ENCODE peak calls at places on chromosome 15, in four cellular contexts. T is H9, Y is IMR-90, P is mesendoderm. J is an unnamed sample.

GRCh38 chr15:90191344-90191687 is 9.8 kb upstream of the SEMA4B start:
- DNase-seq in T (no peak), Y (no peak), P (no peak), J (no peak)

GRCh38 chr15:66864871-66865281 is 162.8 kb downstream of the SMAD6 start:
- DNase-seq in T (no peak), Y (no peak), P (no peak), J (peak)

GRCh38 chr15:57328479-57329250 is 47.6 kb upstream of the CGNL1 start:
- DNase-seq in T (no peak), Y (no peak), P (no peak), J (no peak)

GRCh38 chr15:74317820-74318375 is 49.5 kb downstream of the CYP11A1 start:
- DNase-seq in T (no peak), Y (peak), P (peak), J (no peak)

GRCh38 chr15:25740438-25741252 is 122.5 kb downstream of the ATP10A start:
- DNase-seq in T (no peak), Y (no peak), P (no peak), J (no peak)

GRCh38 chr15:29364429-29365078 is 94.9 kb upstream of the NSMCE3 start:
- DNase-seq in T (peak), Y (peak), P (peak), J (no peak)

GRCh38 chr15:34331809-34332208 is 5.8 kb downstream of the SLC12A6 start:
- DNase-seq in T (no peak), Y (no peak), P (no peak), J (no peak)

GRCh38 chr15:38647683-38648082 is 83.1 kb upstream of the RASGRP1 start:
- DNase-seq in T (no peak), Y (peak), P (peak), J (no peak)

GRCh38 chr15:64883097-64883581 is 28.6 kb upstream of the ANKDD1A start:
- DNase-seq in T (no peak), Y (peak), P (no peak), J (no peak)

GRCh38 chr15:52139599-52140462 is 27.3 kb upstream of the BCL2L10 start:
- DNase-seq in T (peak), Y (peak), P (peak), J (peak)

GRCh38 chr15:31489801-31490646 is 163.4 kb downstream of the KLF13 start:
- DNase-seq in T (peak), Y (peak), P (peak), J (peak)

GRCh38 chr15:44780608-44781007 is 44.3 kb downstream of the TRIM69 start:
- DNase-seq in T (no peak), Y (no peak), P (no peak), J (no peak)

GRCh38 chr15:29110733-29111132 is 158.9 kb downstream of the NSMCE3 start:
- DNase-seq in T (no peak), Y (no peak), P (no peak), J (no peak)

DNA sequence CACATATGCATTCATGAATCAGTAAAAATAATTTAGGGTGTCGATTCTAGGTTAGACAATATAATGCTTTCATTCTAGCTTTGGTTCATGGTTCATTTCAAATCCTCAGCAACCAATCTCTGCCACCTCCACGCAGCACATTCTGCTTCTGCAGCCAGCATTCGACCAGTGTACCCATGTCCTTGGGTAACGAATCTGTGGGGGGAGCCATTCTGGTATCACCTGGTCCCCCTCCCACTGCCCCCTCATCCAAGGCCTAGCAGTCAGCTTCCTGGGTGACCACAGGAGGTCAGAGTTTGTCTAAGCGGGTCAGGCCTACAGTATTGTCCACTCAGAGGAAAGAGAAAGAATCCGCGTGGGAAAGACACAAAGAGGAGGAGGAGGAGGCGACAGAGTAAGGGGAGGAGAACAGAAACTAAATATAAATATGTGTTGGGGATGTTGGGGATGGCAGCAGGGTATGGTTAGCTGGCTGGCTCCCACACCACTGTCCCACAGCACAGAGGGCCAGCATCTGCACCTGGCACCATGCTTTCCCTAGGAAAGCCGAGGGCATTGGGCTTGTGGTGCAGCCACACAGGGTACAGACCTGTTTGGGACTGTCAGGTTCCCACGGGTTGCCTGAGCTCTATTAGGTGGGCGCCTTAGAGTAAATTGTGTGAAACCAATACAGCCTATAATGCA is 12.1 kb downstream of the PAK6 start:
- DNase-seq in T (no peak), Y (no peak), P (no peak), J (no peak)
- H3K56ac ChIP-seq in T (no peak), Y (no peak), P (no peak), J (no peak)

GRCh38 chr15:40915106-40915661 is 14.0 kb upstream of the DLL4 start:
- DNase-seq in T (no peak), Y (no peak), P (no peak), J (no peak)

GRCh38 chr15:40915679-40916078 is 13.5 kb upstream of the DLL4 start:
- DNase-seq in T (no peak), Y (no peak), P (no peak), J (no peak)

GRCh38 chr15:40914486-40914885 is 14.7 kb upstream of the DLL4 start:
- DNase-seq in T (peak), Y (no peak), P (peak), J (no peak)

GRCh38 chr15:40912478-40912877 is 16.7 kb upstream of the DLL4 start:
- DNase-seq in T (no peak), Y (no peak), P (no peak), J (no peak)

DNA sequence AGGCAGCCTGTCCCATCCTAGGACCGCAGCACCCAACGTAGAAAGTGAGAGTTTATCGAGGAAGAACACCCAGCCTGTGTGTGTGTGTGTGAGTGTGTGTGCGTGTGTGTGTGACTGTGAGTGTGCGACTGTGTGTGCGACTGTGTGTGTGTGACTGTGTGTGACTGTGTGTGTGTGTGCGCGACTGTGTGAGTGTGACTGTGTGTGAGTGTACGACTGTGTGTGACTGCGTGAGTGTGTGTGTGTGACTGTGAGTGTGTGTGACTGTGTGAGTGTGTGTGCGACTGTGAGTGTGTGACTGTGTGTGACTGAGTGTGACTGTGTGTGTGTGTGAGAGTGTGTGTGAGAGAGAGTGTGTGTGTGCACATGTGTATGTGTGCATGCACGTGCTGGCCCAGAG is 15.1 kb upstream of the DLL4 start:
- DNase-seq in T (no peak), Y (no peak), P (no peak), J (no peak)
- H3K56ac ChIP-seq in T (no peak), Y (no peak), P (no peak), J (no peak)

DNA sequence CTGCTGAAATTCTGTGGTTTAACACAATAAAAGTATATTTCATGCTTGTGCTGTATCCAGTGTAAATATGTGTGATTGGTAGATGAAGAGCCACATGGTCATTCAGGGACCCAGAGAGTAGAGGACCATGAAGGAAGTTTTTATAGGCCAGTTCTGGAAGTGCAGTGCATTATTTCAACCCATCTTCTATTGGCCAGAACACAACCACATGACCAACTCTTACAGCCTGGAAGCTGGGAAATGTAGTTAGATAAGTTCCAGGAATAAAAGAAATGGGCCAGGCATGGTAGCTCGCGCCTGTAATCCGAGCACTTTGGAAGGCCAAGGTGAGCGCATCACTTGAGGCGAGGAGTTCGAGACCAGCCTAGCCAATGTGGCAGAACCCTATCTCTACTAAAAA is 21.4 kb upstream of the PRTG start:
- DNase-seq in T (no peak), Y (no peak), P (peak), J (no peak)
- H3K56ac ChIP-seq in T (no peak), Y (no peak), P (no peak), J (no peak)

GRCh38 chr15:40489274-40490175 is 18.7 kb downstream of the CHST14 start:
- DNase-seq in T (no peak), Y (no peak), P (no peak), J (no peak)
- H3K56ac ChIP-seq in T (no peak), Y (no peak), P (no peak), J (no peak)

DNA sequence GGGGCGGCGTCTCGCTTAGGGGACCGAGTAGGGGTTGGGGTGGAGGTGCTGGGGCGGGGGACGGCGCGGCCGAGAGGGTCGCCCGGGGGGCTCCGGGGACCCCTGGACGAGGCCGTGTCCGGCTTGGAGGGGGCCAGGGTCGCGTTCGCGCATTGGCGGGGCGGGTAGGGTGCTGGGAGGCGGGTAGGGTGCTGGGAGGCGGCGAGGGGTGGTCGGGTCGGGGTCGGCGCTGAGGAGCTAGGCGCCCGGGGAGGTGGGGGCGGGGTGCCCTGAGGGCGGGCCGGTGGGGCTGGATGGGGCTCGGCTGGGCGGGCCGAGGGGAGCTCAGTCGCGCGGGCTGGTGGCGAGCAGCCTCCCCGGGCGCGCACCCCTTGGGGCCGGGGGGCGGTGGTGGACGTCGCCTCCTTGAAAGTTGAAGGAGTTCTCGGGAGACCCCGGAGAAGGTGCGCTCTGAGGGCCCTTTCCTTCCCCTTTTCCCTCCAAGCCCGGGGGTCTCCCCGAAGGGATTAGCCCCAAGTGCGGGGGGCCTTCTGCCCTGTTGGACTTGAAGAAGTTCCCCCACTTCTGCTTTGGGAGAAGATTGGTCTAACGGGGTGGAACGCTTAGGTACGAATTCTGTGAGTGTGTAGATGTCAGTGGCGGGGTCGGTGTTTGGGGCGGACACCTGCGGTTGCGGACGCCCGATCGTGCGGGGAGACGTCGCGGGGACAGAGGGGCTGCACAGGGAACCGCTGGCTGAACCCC is 545 bp downstream of the MEF2A start:
- DNase-seq in T (peak), Y (no peak), P (peak), J (peak)
- H3K56ac ChIP-seq in T (no peak), Y (peak), P (peak), J (no peak)

GRCh38 chr15:92897620-92898019 is 2.5 kb upstream of the CHD2 start:
- DNase-seq in T (no peak), Y (no peak), P (no peak), J (no peak)

GRCh38 chr15:92901053-92901761 is 1.1 kb downstream of the CHD2 start:
- DNase-seq in T (no peak), Y (no peak), P (no peak), J (no peak)

GRCh38 chr15:92899910-92900711 is at the start of gene CHD2:
- DNase-seq in T (peak), Y (peak), P (peak), J (peak)

GRCh38 chr15:92900712-92901052 is 558 bp downstream of the CHD2 start:
- DNase-seq in T (no peak), Y (no peak), P (no peak), J (no peak)

DNA sequence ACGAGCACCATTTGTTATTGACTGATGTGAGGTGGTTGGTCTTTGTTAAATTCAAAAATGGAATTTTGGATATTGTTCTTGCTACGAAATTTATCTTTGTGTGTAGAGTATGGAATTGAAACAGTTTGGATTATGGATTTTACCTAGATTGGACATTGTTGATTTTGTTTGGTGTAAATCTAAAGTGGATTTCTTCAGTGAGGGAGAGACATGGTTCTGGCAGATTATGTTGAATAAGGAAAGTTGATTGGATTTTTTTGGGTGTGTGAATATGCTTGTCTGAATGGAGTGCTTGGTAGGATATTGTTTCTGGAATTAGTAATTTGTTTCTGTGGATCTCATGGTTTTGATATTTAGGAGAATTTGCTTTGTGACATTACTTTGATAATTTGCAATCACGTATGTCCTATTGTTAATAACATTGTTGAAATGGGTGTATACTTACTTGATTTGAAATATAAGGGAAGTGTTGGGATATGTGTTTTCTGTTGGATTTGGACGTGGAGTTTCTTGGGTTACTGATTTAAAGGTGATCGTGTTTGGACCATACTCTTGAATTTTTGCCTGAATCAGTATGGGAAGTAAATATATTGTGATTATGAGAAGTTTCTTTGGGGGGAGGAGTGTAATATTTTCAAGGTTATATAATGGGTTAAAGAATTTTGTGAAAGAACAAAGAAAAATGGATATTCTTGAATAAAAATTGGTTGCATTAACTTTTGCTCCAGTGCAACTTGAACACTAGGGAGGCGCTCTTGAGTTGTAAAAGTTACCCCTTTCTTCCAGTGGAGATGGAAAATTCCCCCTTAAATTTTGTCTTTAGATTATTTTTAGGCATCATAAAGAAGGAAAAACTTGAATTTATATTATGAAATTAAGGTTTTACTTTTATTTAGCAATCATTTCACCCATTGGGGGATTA is 875 bp upstream of the CHD2 start:
- DNase-seq in T (no peak), Y (peak), P (no peak), J (no peak)
- H3K56ac ChIP-seq in T (no peak), Y (no peak), P (no peak), J (peak)

GRCh38 chr15:77025941-77026411 is 31.1 kb downstream of the PSTPIP1 start:
- DNase-seq in T (peak), Y (no peak), P (no peak), J (peak)
- H3K56ac ChIP-seq in T (no peak), Y (no peak), P (no peak), J (no peak)

J was measured in H1.